ENCODE peak calls at places on chromosome 6, in six cellular contexts. O is astrocyte, W is psoas muscle, F is heart right ventricle, T is tibial artery, N is tibial nerve. B is an unnamed sample.

GRCh38 chr6:84764332-84765049 is at the start of gene TBX18:
- DNase-seq in N (peak; percentile 97), O (peak; percentile 84), T (peak; percentile 99), F (peak; percentile 87), W (peak; percentile 93), B (no peak)

GRCh38 chr6:33586108-33586640 is 6.1 kb upstream of the BAK1 start:
- DNase-seq in F (no peak), O (no peak), N (no peak), W (no peak), T (no peak), B (no peak)

GRCh38 chr6:36232172-36232571 is 35.6 kb downstream of the BRPF3 start:
- DNase-seq in O (no peak), W (no peak), N (no peak), F (no peak), T (no peak), B (no peak)

GRCh38 chr6:143108278-143108677 is 47.6 kb downstream of the AIG1 start:
- DNase-seq in N (no peak), O (peak; percentile 44), F (no peak), T (no peak), W (no peak), B (no peak)

GRCh38 chr6:43972915-43973304 is 154.3 kb downstream of the MRPL14 start:
- DNase-seq in N (peak; percentile 37), F (peak; percentile 84), W (peak; percentile 94), T (peak; percentile 90), O (peak; percentile 83), B (peak; percentile 74)

GRCh38 chr6:5992551-5993225 is 14.0 kb downstream of the NRN1 start:
- DNase-seq in T (no peak), N (no peak), W (no peak), O (no peak), F (no peak), B (no peak)

GRCh38 chr6:143183735-143184134 is 123.0 kb downstream of the AIG1 start:
- DNase-seq in T (no peak), F (no peak), N (no peak), W (no peak), O (peak; percentile 45), B (no peak)

GRCh38 chr6:150352321-150353296 is 16.2 kb upstream of the IYD start:
- DNase-seq in N (no peak), T (no peak), W (no peak), O (peak; percentile 81), F (no peak), B (no peak)

GRCh38 chr6:17107768-17108325 is 6.0 kb downstream of the STMND1 start:
- DNase-seq in T (no peak), F (no peak), N (no peak), W (no peak), O (no peak), B (no peak)

GRCh38 chr6:15366003-15366535 is 120.2 kb downstream of the JARID2 start:
- DNase-seq in W (no peak), O (no peak), F (no peak), T (no peak), N (no peak), B (no peak)

GRCh38 chr6:34684364-34684763 is 12.2 kb downstream of the ILRUN start:
- DNase-seq in N (no peak), T (no peak), O (no peak), F (no peak), W (no peak), B (no peak)

GRCh38 chr6:447381-448165 is 56.0 kb downstream of the IRF4 start:
- DNase-seq in W (no peak), F (no peak), O (no peak), T (peak; percentile 39), N (no peak), B (no peak)

GRCh38 chr6:159935633-159936032 is 33.2 kb upstream of the IGF2R start:
- DNase-seq in O (peak; percentile 77), N (no peak), T (no peak), F (no peak), W (no peak), B (no peak)

GRCh38 chr6:16331328-16332174 is 93.2 kb downstream of the GMPR start:
- DNase-seq in O (peak; percentile 59), T (peak; percentile 79), F (peak; percentile 71), N (peak; percentile 57), W (peak; percentile 86), B (peak; percentile 84)

GRCh38 chr6:110265273-110265672 is 85.0 kb downstream of the CDC40 start:
- DNase-seq in W (no peak), F (no peak), O (no peak), T (no peak), N (no peak), B (no peak)

GRCh38 chr6:43758617-43759050 is 11.4 kb upstream of the VEGFA start:
- DNase-seq in T (no peak), N (no peak), F (no peak), O (no peak), W (peak; percentile 66), B (no peak)

GRCh38 chr6:44000164-44000842 is 126.9 kb downstream of the MRPL14 start:
- DNase-seq in N (no peak), O (peak; percentile 22), W (peak; percentile 52), F (no peak), T (no peak), B (no peak)

GRCh38 chr6:98834060-98835031 is at the start of gene POU3F2:
- DNase-seq in N (peak; percentile 45), F (peak; percentile 63), W (no peak), O (peak; percentile 98), T (peak; percentile 81), B (peak; percentile 90)

GRCh38 chr6:158328446-158328845 is 16.2 kb downstream of the TULP4 start:
- DNase-seq in N (no peak), T (no peak), F (no peak), W (no peak), O (no peak), B (no peak)

GRCh38 chr6:150932976-150933375 is 67.5 kb downstream of the MTHFD1L start:
- DNase-seq in N (no peak), T (no peak), O (peak; percentile 46), F (no peak), W (no peak), B (no peak)

GRCh38 chr6:151070666-151071065 is 169.1 kb upstream of the AKAP12 start:
- DNase-seq in T (no peak), F (no peak), O (peak; percentile 87), W (no peak), N (no peak), B (no peak)

GRCh38 chr6:84618046-84618752 is 146.2 kb downstream of the TBX18 start:
- DNase-seq in F (no peak), T (no peak), W (no peak), N (no peak), O (peak; percentile 90), B (no peak)

GRCh38 chr6:143556529-143556928 is 45.0 kb upstream of the FUCA2 start:
- DNase-seq in T (no peak), N (no peak), O (peak; percentile 92), W (no peak), F (no peak), B (no peak)

GRCh38 chr6:119147101-119148053 is 68.9 kb upstream of the FAM184A start:
- DNase-seq in F (no peak), T (peak; percentile 80), O (peak; percentile 97), W (peak; percentile 64), N (peak; percentile 57), B (no peak)

GRCh38 chr6:144653885-144654505 is 368.9 kb downstream of the UTRN start:
- DNase-seq in O (peak; percentile 57), W (no peak), T (no peak), F (no peak), N (no peak), B (no peak)

GRCh38 chr6:142542704-142543233 is 241.0 kb downstream of the ADGRG6 start:
- DNase-seq in W (peak; percentile 55), N (peak; percentile 40), O (peak; percentile 79), F (peak; percentile 13), T (peak; percentile 72), B (no peak)

GRCh38 chr6:130115036-130115435 is 96.7 kb downstream of the L3MBTL3 start:
- DNase-seq in W (no peak), O (no peak), F (no peak), T (no peak), N (no peak), B (no peak)
- H3K27ac ChIP-seq in W (no peak overlapping the region), O (no peak overlapping the region), F (no peak overlapping the region), T (no peak overlapping the region), N (no peak overlapping the region), B (no peak overlapping the region)

DNA sequence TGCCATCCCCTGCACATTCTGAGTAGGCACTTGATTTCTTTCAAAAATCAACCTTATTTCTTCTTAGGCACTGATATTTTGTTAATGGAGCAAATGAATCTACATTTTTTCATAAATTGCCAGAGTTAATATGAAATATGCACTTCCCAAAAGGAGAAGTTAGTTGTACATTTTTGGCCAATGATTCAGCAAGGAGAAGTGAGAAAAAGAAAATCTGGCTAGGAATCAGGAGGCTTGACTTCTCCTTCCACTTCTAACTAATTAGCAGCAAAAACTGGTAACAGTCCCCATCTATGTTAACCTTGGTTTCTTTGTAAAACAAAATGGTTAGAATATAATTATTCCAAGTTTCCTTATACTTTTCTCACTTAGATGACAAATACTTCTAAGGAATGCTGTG is 7.0 kb upstream of the DSE start:
- DNase-seq in W (no peak), N (no peak), T (no peak), F (no peak), O (peak; percentile 63), B (no peak)
- H3K4me3 ChIP-seq in W (no peak overlapping the region), N (no peak overlapping the region), T (no peak overlapping the region), F (no peak overlapping the region), O (peak overlapping the region; percentile 21), B (no peak overlapping the region)

DNA sequence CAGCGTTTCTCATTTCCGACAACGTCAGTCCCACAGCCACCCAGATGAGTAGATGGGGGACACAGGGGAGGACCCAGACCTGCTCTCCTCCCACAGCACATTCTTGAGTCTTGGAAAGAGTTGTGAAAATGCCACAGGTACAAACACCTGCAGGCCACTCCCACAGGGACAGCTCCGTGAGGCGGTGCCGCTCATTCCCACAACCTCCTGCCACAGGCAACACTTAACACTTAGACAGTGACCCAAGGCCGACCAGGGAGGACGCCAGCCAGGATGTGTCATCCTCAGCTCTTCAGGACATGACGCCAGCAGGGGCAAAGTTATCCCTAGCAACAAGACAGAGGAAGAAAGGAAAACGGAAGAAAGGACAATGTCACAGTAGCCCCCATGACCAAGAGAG is 22.9 kb upstream of the HLA-B start:
- DNase-seq in F (no peak), W (no peak), N (no peak), O (no peak), T (no peak), B (no peak)
- H3K27me3 ChIP-seq in F (peaks cover 14% of the 10 kb centered on the region), W (peaks cover 4% of the 10 kb centered on the region), N (no peaks in the 10 kb centered on the region), O (peaks cover 18% of the 10 kb centered on the region), T (no peaks in the 10 kb centered on the region), B (peaks cover 7% of the 10 kb centered on the region)

DNA sequence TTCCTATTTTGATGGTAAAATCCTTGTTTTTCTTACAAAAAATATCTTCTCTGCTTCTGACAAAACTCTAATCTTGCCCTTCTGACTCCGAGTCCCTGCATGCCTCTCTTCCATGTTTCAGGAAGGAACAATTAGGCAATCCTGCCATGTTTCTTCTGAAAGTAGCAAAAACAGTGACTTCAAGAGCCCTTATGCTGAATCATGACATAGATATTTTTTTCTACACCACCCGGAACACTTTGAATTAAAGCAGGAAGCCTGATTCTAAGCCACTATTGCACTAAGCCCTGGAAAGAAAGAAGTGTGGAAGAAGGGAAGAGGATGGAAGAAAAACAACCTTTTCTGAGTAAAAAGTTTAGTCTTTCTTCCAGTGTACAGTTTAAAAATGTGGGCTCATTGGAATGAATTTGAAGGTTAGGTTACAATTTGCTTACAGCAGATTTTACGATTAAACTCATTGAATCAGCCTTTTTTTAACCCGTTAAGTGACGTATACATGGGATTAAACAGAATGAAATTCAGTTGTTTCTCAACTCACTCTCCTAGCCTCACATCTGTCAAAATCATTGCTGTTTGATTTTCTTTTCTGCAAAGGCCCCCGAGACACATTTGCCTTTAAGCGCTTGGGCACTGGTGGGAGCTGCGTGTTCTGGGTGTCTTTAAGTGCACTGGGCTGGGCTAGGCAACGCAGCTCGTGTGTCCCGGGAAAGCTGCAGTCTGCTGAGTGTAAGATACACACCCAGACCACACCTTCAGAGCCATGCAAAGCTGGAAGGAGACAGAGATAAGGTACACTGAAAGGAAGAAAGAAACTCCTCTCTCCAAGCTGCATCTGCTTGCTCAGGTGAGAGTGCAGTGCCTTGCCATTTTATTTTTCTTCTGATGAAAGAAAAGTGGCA is 159.4 kb upstream of the CITED2 start:
- DNase-seq in F (no peak), W (no peak), O (peak; percentile 74), N (peak; percentile 27), T (no peak), B (no peak)
- H3K27ac ChIP-seq in F (no peak overlapping the region), W (no peak overlapping the region), O (no peak overlapping the region), N (peak overlapping the region; percentile 70), T (peak overlapping the region; percentile 19), B (no peak overlapping the region)

B was measured in dorsolateral prefrontal cortex.